ENCODE peak calls at places on chromosomes 12 and 14, in ten cellular contexts. E, U, L, P, X, K, Q, C, T and S are unnamed samples.
A peak's percentile ranks its signal among the peaks of the same experiment; 100 is the strongest.

GRCh38 chr12:62210422-62210821 is 49.8 kb upstream of the USP15 start:
- DNase-seq in U (peak; percentile 28), Q (no peak), X (no peak), L (peak; percentile 33), P (peak; percentile 28), T (peak; percentile 49), E (peak; percentile 71), C (no peak), K (peak; percentile 28), S (peak; percentile 60)

GRCh38 chr14:103625361-103626095 is 3.5 kb upstream of the KLC1 start:
- DNase-seq in C (no peak), T (no peak), U (peak; percentile 22), P (no peak), Q (no peak), E (no peak), K (no peak), X (no peak), L (no peak), S (no peak)

GRCh38 chr12:45336331-45336730 is 120.4 kb downstream of the ANO6 start:
- DNase-seq in P (no peak), C (no peak), U (no peak), E (peak; percentile 54), Q (no peak), K (no peak), L (no peak), T (no peak), X (no peak), S (no peak)

GRCh38 chr14:61342486-61342885 is 21.1 kb downstream of the PRKCH start:
- DNase-seq in T (no peak), P (no peak), X (no peak), L (no peak), Q (no peak), U (peak; percentile 40), E (no peak), K (no peak), C (peak; percentile 67), S (no peak)

GRCh38 chr12:40215977-40216376 is 8.8 kb upstream of the LRRK2 start:
- DNase-seq in X (no peak), Q (no peak), K (no peak), E (no peak), U (no peak), L (no peak), C (no peak), T (no peak), P (no peak), S (no peak)

GRCh38 chr12:116302200-116303075 is 24.9 kb upstream of the MED13L start:
- DNase-seq in U (no peak), K (no peak), E (no peak), C (no peak), L (no peak), X (no peak), P (no peak), T (no peak), Q (no peak), S (no peak)

GRCh38 chr12:106074706-106075392 is 63.9 kb downstream of the NUAK1 start:
- DNase-seq in X (peak; percentile 10), K (no peak), E (no peak), T (no peak), P (no peak), U (no peak), C (no peak), L (no peak), Q (no peak), S (no peak)

GRCh38 chr12:131831021-131831571 is 2.9 kb downstream of the MMP17 start:
- DNase-seq in K (no peak), Q (no peak), X (no peak), T (no peak), C (no peak), L (no peak), P (no peak), U (no peak), E (no peak), S (no peak)

GRCh38 chr14:92417759-92418158 is 94.8 kb downstream of the SLC24A4 start:
- DNase-seq in P (no peak), L (no peak), K (no peak), E (no peak), Q (no peak), X (no peak), T (no peak), U (no peak), C (no peak), S (no peak)

GRCh38 chr12:114218136-114218535 is 187.8 kb downstream of the TBX5 start:
- DNase-seq in T (no peak), U (no peak), Q (no peak), C (no peak), L (no peak), E (no peak), X (no peak), K (no peak), P (no peak), S (no peak)

GRCh38 chr12:71890475-71890874 is 48.2 kb upstream of the TPH2 start:
- DNase-seq in T (no peak), E (no peak), L (no peak), U (no peak), K (no peak), Q (no peak), X (no peak), C (no peak), P (no peak), S (no peak)

GRCh38 chr14:34355584-34356266 is 106.3 kb downstream of the SPTSSA start:
- DNase-seq in Q (no peak), L (no peak), E (peak; percentile 12), P (peak; percentile 45), T (no peak), K (no peak), U (no peak), X (no peak), C (no peak), S (no peak)

GRCh38 chr12:78671295-78671694 is 193.3 kb upstream of the SYT1 start:
- DNase-seq in X (no peak), L (no peak), E (no peak), P (no peak), Q (no peak), C (no peak), K (no peak), T (no peak), U (no peak), S (no peak)

GRCh38 chr12:58372298-58372697 is 430.9 kb downstream of the ATP23 start:
- DNase-seq in P (no peak), X (no peak), U (no peak), K (no peak), T (no peak), Q (no peak), L (no peak), C (peak; percentile 60), E (no peak), S (no peak)

GRCh38 chr12:57085999-57086950 is 2.6 kb upstream of the NAB2 start:
- DNase-seq in U (peak; percentile 58), L (peak; percentile 37), X (peak; percentile 82), E (peak; percentile 86), T (peak; percentile 82), Q (peak; percentile 72), K (peak; percentile 74), P (peak; percentile 50), C (no peak), S (no peak)

GRCh38 chr14:34931206-34931605 is 51.6 kb upstream of the SRP54 start:
- DNase-seq in U (peak; percentile 20), T (no peak), X (no peak), E (no peak), L (no peak), K (no peak), C (peak; percentile 9), Q (no peak), P (no peak), S (no peak)

GRCh38 chr12:1833596-1834028 is 13.2 kb downstream of the LRTM2 start:
- DNase-seq in Q (no peak), X (no peak), L (no peak), U (no peak), C (no peak), K (no peak), P (no peak), E (no peak), T (no peak), S (no peak)
- H3K4me1 ChIP-seq in Q (no peaks in the 10 kb centered on the region), X (peaks cover 9% of the 10 kb centered on the region), L (peaks cover 15% of the 10 kb centered on the region), U (no peaks in the 10 kb centered on the region), C (no peaks in the 10 kb centered on the region), K (no peaks in the 10 kb centered on the region), P (peaks cover 44% of the 10 kb centered on the region), E (no peaks in the 10 kb centered on the region), T (no peaks in the 10 kb centered on the region), S (no peaks in the 10 kb centered on the region)

GRCh38 chr12:47835017-47835830 is 15.5 kb upstream of the HDAC7 start:
- DNase-seq in K (no peak), T (no peak), C (no peak), U (no peak), P (no peak), L (no peak), X (no peak), Q (no peak), E (no peak), S (no peak)
- TF ChIP-seq EP300 in K (no peak), T (no peak), C (no peak), U (no peak), P (no peak), L (no peak), X (no peak), Q (no peak), E (no peak), S (no peak)

DNA sequence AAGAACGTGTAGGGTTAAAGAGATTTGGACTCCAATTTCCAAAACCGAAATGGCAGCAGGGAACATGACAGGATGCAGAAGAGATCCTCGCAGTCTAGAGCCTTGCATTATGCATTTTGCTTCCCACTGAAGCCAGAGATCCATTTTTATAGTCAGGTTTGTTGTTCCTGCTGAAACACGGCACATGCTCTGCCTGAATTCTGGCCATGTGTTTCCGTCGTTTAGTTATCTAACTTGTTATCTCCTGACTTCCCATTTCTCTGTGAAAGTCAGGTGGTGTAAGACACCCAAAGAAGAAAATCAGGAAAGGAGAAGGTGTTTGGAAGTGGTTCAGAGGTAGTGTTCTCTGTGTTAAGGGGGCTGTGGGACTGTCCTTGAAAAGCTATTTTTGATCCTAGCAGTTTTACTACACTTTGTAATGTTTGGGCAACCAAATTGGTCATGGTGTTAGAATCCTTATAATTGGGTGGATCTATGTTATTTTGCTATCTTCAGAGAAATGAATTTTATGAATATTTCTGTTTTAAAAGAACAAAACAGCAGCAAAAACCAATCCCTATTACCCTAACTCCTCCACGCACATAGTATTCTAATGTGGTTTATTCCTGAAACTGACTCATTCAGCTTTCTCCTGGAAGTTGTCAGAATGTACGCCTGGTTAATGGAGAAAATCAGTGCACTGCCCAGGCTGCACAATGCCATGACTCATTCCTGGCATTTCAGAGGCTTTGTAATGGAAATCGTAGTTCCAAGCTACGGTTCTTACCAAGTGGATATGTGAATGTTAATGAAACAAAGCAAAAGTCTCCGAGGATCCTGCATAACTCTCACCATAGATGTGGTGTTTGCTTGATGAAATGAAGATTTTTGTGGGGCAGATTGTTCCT is 110.1 kb downstream of the SAMD4A start:
- DNase-seq in X (no peak), Q (no peak), E (no peak), K (peak; percentile 69), P (no peak), U (no peak), C (no peak), T (peak; percentile 52), L (no peak), S (peak; percentile 42)
- TF ChIP-seq POLR2A in X (no peak), Q (no peak), E (no peak), K (no peak), P (no peak), U (no peak), C (no peak), T (no peak), L (no peak), S (peak; percentile 21)

DNA sequence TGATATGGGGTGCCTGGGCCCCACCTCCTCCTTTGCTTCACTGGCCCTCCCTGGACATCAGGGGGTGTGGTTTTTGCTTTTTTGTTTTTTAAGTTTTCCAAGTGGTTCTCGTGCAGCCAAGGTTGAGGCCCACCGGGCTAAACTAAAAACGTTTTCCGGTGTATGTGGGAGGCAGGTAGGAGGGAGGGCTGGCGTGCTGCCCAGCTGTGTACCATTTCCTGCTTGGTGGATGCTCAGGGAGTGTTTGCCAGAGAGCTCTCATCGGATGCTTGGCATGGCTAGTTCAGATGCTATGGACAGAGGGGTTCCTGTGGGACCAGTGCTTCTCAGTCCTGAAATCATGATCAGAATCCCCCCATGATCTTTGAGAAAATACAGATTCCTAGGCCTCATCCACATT is 246.4 kb downstream of the CACNA1C start:
- DNase-seq in E (no peak), P (no peak), L (no peak), K (no peak), U (no peak), Q (no peak), T (no peak), C (no peak), X (no peak), S (no peak)
- H3K4me1 ChIP-seq in E (no peaks in the 10 kb centered on the region), P (no peaks in the 10 kb centered on the region), L (peaks cover 13% of the 10 kb centered on the region), K (no peaks in the 10 kb centered on the region), U (peaks cover 5% of the 10 kb centered on the region), Q (peaks cover 13% of the 10 kb centered on the region), T (peaks cover 12% of the 10 kb centered on the region), C (peaks cover 43% of the 10 kb centered on the region), X (peaks cover 7% of the 10 kb centered on the region), S (peaks cover 19% of the 10 kb centered on the region)